ENCODE peak calls at places on chromosomes 16 and 17, in six cellular contexts. B, L, F, Q, Y and T are unnamed samples.

GRCh38 chr16:17275076-17275732 is 195.6 kb downstream of the XYLT1 start:
- DNase-seq in L (no peak), F (no peak), Q (no peak), B (no peak), Y (no peak), T (peak; percentile 20)

GRCh38 chr16:19524356-19524865 is 669 bp downstream of the CCP110 start:
- DNase-seq in Y (no peak), B (no peak), F (no peak), Q (no peak), L (no peak), T (peak; percentile 15)

GRCh38 chr16:49183911-49184310 is 97.7 kb downstream of the CBLN1 start:
- DNase-seq in Y (no peak), Q (no peak), F (no peak), L (no peak), B (peak; percentile 54), T (no peak)

GRCh38 chr16:56985288-56985961 is 3.9 kb upstream of the NLRC5 start:
- DNase-seq in B (no peak), F (no peak), Q (peak; percentile 63), Y (peak; percentile 85), L (peak; percentile 89), T (no peak)

GRCh38 chr16:74577882-74578366 is 29.0 kb downstream of the GLG1 start:
- DNase-seq in B (no peak), Q (no peak), F (no peak), Y (peak; percentile 88), L (peak; percentile 58), T (peak; percentile 36)

GRCh38 chr16:29315916-29316517 is 90.5 kb downstream of the NPIPB11 start:
- DNase-seq in B (peak; percentile 43), Y (no peak), Q (no peak), L (no peak), F (no peak), T (no peak)

GRCh38 chr16:58243528-58244004 is 45.7 kb upstream of the CSNK2A2 start:
- DNase-seq in Y (no peak), L (no peak), Q (no peak), B (no peak), F (no peak), T (peak; percentile 76)

GRCh38 chr16:13973321-13974023 is 53.5 kb downstream of the ERCC4 start:
- DNase-seq in L (no peak), Y (no peak), B (no peak), F (no peak), Q (no peak), T (no peak)

GRCh38 chr17:44121997-44122824 is 1.2 kb downstream of the HDAC5 start:
- DNase-seq in B (no peak), Q (no peak), F (no peak), L (no peak), Y (no peak), T (no peak)

GRCh38 chr17:19482571-19482970 is 51.1 kb upstream of the SLC47A1 start:
- DNase-seq in F (no peak), B (no peak), L (no peak), Q (no peak), Y (peak; percentile 53), T (no peak)

GRCh38 chr16:58518980-58519368 is 3.7 kb downstream of the SETD6 start:
- DNase-seq in Q (no peak), Y (no peak), L (no peak), F (no peak), B (no peak), T (no peak)

GRCh38 chr16:5065813-5066212 is at the start of gene C16orf89:
- DNase-seq in Q (no peak), L (no peak), B (no peak), F (no peak), Y (no peak), T (no peak)

GRCh38 chr17:46270032-46270431 is 24.9 kb upstream of the LRRC37A start:
- DNase-seq in B (no peak), Q (no peak), L (no peak), F (no peak), Y (no peak), T (no peak)
- TF ChIP-seq CTCF in B (no peak), Q (no peak), L (no peak), F (no peak), Y (no peak), T (no peak)

GRCh38 chr17:35017021-35017420 is 36.7 kb downstream of the LIG3 start:
- DNase-seq in Q (no peak), F (no peak), Y (no peak), B (no peak), L (no peak), T (no peak)
- TF ChIP-seq CTCF in Q (no peak), F (no peak), Y (no peak), B (no peak), L (no peak), T (no peak)

GRCh38 chr16:10940501-10941079 is 1.7 kb downstream of the DEXI start:
- DNase-seq in F (no peak), Q (peak; percentile 80), L (no peak), Y (peak; percentile 34), B (no peak), T (no peak)

GRCh38 chr16:10944249-10945064 is at the start of gene CLEC16A:
- DNase-seq in Y (peak; percentile 96), Q (peak; percentile 97), L (peak; percentile 98), F (peak; percentile 93), B (peak; percentile 98), T (peak; percentile 94)

GRCh38 chr16:10945065-10945787 is 862 bp downstream of the CLEC16A start:
- DNase-seq in L (no peak), Q (no peak), Y (no peak), F (no peak), B (no peak), T (no peak)

GRCh38 chr16:10941127-10941933 is 938 bp downstream of the DEXI start:
- DNase-seq in Q (no peak), Y (no peak), L (no peak), F (no peak), B (no peak), T (no peak)

DNA sequence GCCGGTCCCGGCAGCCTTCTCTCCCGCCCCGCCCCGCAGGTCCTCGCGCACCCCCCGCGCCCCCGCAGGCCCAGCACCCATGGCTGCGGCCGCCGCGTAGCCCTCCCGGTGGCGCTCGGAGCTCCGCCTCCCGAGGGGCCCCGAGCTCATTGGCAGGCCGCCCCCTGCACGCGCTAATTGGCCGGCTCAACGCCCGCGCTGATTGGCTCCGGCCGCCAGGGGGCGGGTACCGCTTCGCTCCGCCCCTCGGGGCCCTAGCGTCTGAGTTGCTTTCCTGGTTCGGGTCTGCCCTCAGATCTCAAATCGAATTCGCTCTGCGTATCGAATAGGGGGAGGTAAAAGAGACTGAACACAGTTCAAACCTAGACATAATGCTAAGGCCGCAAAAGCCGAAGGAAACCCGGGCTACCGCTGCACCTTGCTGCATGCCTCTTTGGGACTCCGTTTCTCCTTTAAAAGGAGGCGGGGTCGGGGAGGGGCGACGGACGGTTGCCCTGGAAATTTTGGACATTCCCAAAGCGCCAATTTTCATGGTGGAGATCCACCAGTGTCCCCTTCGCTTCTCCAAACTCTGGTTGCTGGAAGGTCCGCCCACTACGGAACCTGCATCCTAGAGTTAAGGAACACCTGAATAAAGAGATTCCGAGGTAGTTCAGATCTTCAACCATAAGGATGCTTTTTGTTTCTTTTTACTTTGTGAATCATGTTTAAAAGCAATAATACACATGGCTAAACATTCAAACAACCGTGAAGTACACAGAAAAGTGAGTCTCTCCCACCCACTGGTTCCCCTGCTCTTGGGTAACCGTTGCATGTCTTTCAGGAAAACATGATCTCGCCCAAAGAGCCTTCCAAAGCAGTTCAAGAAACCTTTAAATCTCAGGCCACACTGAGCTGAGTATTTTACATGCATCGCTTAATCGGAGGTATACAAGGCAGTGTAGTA is at the start of gene DEXI:
- DNase-seq in B (peak; percentile 93), Q (peak; percentile 93), Y (peak; percentile 84), F (peak; percentile 93), L (peak; percentile 90), T (peak; percentile 99)
- TF ChIP-seq CTCF in B (no peak), Q (peak; percentile 47), Y (no peak), F (no peak), L (no peak), T (no peak)

GRCh38 chr16:81732699-81733098 is 46.4 kb upstream of the PLCG2 start:
- DNase-seq in Q (no peak), Y (no peak), L (no peak), B (no peak), F (no peak), T (no peak)

GRCh38 chr16:81730090-81731051 is 48.7 kb upstream of the PLCG2 start:
- DNase-seq in L (peak; percentile 89), Y (peak; percentile 72), F (peak; percentile 52), B (peak; percentile 73), Q (peak; percentile 31), T (peak; percentile 74)

GRCh38 chr16:81728435-81728834 is 50.7 kb upstream of the PLCG2 start:
- DNase-seq in Y (no peak), L (no peak), B (no peak), Q (no peak), F (no peak), T (no peak)

GRCh38 chr16:81731636-81732035 is 47.5 kb upstream of the PLCG2 start:
- DNase-seq in Q (no peak), F (no peak), L (no peak), Y (no peak), B (no peak), T (no peak)

DNA sequence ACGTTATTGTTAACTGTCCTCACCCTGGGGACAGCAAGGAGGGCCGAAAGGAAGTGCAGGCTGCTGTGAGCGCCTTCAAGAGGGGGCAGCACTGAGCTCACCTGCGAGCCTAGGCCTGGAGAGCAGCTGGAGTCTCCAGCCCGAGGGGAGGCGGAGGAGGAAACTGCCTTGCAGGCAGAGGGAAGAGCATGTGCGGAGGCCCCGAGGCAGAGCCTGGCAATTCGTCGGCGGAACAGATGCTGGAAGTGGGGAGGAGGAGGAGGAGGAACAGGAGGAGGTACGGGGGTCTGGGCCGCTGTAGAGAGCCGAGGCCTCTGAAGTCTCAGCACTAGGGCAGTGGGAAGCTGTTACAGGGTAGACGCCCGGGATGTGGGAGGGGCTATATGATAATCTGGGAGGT is 49.6 kb upstream of the PLCG2 start:
- DNase-seq in B (no peak), L (no peak), F (no peak), Y (no peak), Q (no peak), T (no peak)
- TF ChIP-seq CTCF in B (no peak), L (peak; percentile 28), F (no peak), Y (no peak), Q (no peak), T (no peak)

GRCh38 chr17:58564971-58565370 is 50.5 kb upstream of the MTMR4 start:
- DNase-seq in Q (no peak), B (no peak), Y (no peak), F (no peak), L (no peak), T (no peak)
- TF ChIP-seq CTCF in Q (no peak), B (no peak), Y (no peak), F (no peak), L (no peak), T (no peak)

DNA sequence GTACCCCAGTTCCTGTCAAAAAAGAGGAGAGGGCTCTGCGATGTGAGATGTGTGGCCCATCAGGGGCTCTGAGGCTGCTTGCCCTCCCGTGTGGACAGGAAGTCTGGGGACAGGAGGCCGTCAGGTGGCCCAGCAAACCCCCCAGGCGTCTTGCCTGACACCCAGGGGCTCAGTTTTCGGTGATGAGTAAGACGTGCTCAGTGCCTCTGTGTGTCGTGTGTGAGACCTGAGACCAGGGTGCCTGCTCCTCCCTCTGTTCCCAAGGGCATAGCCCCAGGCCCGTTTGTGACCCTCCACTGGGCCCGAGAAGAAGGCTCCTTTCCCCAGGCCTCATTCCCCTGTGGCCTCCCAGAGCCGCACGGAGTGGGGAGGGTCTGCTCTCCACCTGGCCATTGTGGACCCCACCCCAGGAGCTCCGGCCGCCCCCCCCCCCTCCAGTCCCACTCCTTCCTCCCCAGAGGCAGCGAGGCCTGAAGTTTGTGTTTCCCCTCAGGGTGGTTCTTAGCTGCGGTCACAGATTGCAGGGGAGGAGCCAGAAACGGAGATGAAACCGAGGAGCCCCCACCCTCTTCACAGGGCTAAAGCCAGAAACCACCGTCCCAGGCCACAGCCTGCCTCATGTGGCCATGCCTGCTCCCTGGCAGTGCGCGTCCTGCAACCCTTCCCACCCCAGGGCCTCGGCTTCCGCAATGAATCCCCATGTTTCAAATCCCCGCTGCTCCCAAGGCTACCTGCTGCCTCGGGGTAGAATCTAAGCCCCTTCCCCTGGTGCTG is 4.9 kb upstream of the ACTG1 start:
- DNase-seq in F (no peak), Y (no peak), L (no peak), Q (no peak), B (peak; percentile 88), T (peak; percentile 92)
- TF ChIP-seq CTCF in F (no peak), Y (no peak), L (no peak), Q (no peak), B (peak; percentile 42), T (no peak)